ENCODE peak calls at places on chromosomes 1 and 21, in seven cellular contexts. One of them, this sample, is unnamed.

GRCh38 chr1:23097316-23097715 is 71.3 kb downstream of the LUZP1 start:
- DNase-seq in astrocyte: no peak
- DNase-seq in spleen: no peak
- DNase-seq in prostate gland: no peak
- DNase-seq in GM10248: no peak
- DNase-seq in tibial nerve: no peak
- DNase-seq in type B pancreatic cell: no peak
- DNase-seq in this sample: no peak

GRCh38 chr1:52045236-52045635 is 9.8 kb downstream of the TXNDC12 start:
- DNase-seq in tibial nerve: no peak
- DNase-seq in spleen: no peak
- DNase-seq in prostate gland: no peak
- DNase-seq in astrocyte: no peak
- DNase-seq in GM10248: no peak
- DNase-seq in type B pancreatic cell: no peak
- DNase-seq in this sample: no peak

GRCh38 chr1:15058261-15058660 is 95.3 kb upstream of the TMEM51 start:
- DNase-seq in tibial nerve: no peak
- DNase-seq in prostate gland: no peak
- DNase-seq in spleen: no peak
- DNase-seq in astrocyte: no peak
- DNase-seq in type B pancreatic cell: no peak
- DNase-seq in GM10248: no peak
- DNase-seq in this sample: no peak

GRCh38 chr21:42830456-42831455 is 48.6 kb downstream of the WDR4 start:
- DNase-seq in astrocyte: no peak
- DNase-seq in prostate gland: no peak
- DNase-seq in tibial nerve: no peak
- DNase-seq in spleen: peak; percentile 69
- DNase-seq in type B pancreatic cell: peak; percentile 45
- DNase-seq in GM10248: no peak
- DNase-seq in this sample: no peak

GRCh38 chr1:67791686-67792475 is 41.4 kb downstream of the GNG12 start:
- DNase-seq in spleen: no peak
- DNase-seq in GM10248: no peak
- DNase-seq in type B pancreatic cell: no peak
- DNase-seq in tibial nerve: no peak
- DNase-seq in prostate gland: no peak
- DNase-seq in astrocyte: peak; percentile 97
- DNase-seq in this sample: peak; percentile 66

GRCh38 chr21:20031807-20032206 is 966.4 kb upstream of the NCAM2 start:
- DNase-seq in spleen: no peak
- DNase-seq in GM10248: no peak
- DNase-seq in type B pancreatic cell: no peak
- DNase-seq in tibial nerve: no peak
- DNase-seq in prostate gland: no peak
- DNase-seq in astrocyte: no peak
- DNase-seq in this sample: no peak

GRCh38 chr1:48182441-48182840 is 40.1 kb upstream of the SLC5A9 start:
- DNase-seq in GM10248: no peak
- DNase-seq in prostate gland: no peak
- DNase-seq in spleen: no peak
- DNase-seq in astrocyte: no peak
- DNase-seq in tibial nerve: no peak
- DNase-seq in type B pancreatic cell: no peak
- DNase-seq in this sample: no peak

GRCh38 chr1:61081135-61081636 is 1.2 kb upstream of the NFIA start:
- DNase-seq in spleen: no peak
- DNase-seq in GM10248: no peak
- DNase-seq in tibial nerve: no peak
- DNase-seq in type B pancreatic cell: no peak
- DNase-seq in astrocyte: no peak
- DNase-seq in prostate gland: no peak
- DNase-seq in this sample: no peak

GRCh38 chr21:41477641-41478318 is 30.2 kb downstream of the TMPRSS2 start:
- DNase-seq in type B pancreatic cell: no peak
- DNase-seq in tibial nerve: no peak
- DNase-seq in GM10248: no peak
- DNase-seq in astrocyte: peak; percentile 18
- DNase-seq in prostate gland: no peak
- DNase-seq in spleen: peak; percentile 41
- DNase-seq in this sample: no peak

GRCh38 chr1:57307382-57307781 is 116.5 kb downstream of the DAB1 start:
- DNase-seq in tibial nerve: no peak
- DNase-seq in astrocyte: no peak
- DNase-seq in spleen: no peak
- DNase-seq in prostate gland: no peak
- DNase-seq in type B pancreatic cell: no peak
- DNase-seq in GM10248: peak; percentile 10
- DNase-seq in this sample: no peak

GRCh38 chr21:38343691-38344090 is 86.9 kb downstream of the KCNJ15 start:
- DNase-seq in type B pancreatic cell: no peak
- DNase-seq in astrocyte: peak; percentile 79
- DNase-seq in tibial nerve: no peak
- DNase-seq in spleen: no peak
- DNase-seq in GM10248: no peak
- DNase-seq in prostate gland: peak; percentile 83
- DNase-seq in this sample: no peak

GRCh38 chr1:154182342-154183044 is 9.4 kb downstream of the TPM3 start:
- DNase-seq in spleen: peak; percentile 96
- DNase-seq in type B pancreatic cell: peak; percentile 70
- DNase-seq in GM10248: peak; percentile 83
- DNase-seq in tibial nerve: peak; percentile 31
- DNase-seq in prostate gland: peak; percentile 40
- DNase-seq in astrocyte: peak; percentile 81
- DNase-seq in this sample: peak; percentile 78
- TF ChIP-seq CTCF in spleen: no peak
- TF ChIP-seq CTCF in type B pancreatic cell: no peak
- TF ChIP-seq CTCF in GM10248: no peak
- TF ChIP-seq CTCF in tibial nerve: no peak
- TF ChIP-seq CTCF in prostate gland: no peak
- TF ChIP-seq CTCF in astrocyte: no peak
- TF ChIP-seq CTCF in this sample: no peak

DNA sequence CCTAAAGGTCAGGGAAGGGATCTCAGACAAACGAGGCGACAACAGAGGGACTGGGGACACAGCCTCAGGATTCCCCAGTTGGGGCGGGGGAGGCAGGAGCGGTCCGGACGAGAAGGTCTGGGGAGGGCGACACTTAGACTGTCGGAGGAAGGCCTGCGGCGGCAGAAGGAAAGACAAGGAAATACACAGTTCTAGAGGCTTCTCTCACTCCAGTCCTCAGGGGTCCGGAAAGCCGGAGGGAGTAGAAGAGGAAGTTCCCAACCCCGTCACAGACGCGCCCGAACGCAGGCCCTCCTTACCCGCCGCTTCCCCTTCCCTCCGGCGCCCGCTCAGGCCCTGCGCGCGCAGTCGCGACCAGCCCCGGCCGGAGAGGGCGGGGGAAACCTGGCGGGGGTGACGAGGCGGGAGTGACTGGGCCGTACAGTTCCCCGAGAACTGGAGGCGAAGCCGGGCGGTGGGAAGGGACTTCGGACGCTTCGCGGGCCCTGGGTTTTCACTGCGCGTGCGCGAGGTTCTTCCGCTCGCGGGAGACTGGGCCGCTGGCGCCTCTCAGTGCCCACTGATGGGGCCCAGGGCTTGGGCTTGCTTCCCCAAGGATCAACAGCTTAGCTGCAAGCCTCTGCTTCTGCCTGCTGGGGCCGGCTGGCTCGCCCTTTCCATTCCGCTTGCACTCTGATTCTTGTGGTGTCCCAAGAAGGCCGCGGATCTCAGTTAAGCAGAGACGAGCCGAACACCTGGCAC is at the start of gene IPP:
- DNase-seq in prostate gland: peak; percentile 96
- DNase-seq in astrocyte: peak; percentile 89
- DNase-seq in tibial nerve: peak; percentile 88
- DNase-seq in type B pancreatic cell: peak; percentile 97
- DNase-seq in spleen: peak; percentile 100
- DNase-seq in GM10248: peak; percentile 99
- DNase-seq in this sample: peak; percentile 96
- TF ChIP-seq CTCF in prostate gland: peak; percentile 47
- TF ChIP-seq CTCF in astrocyte: no peak
- TF ChIP-seq CTCF in tibial nerve: peak; percentile 38
- TF ChIP-seq CTCF in type B pancreatic cell: no peak
- TF ChIP-seq CTCF in spleen: no peak
- TF ChIP-seq CTCF in GM10248: peak; percentile 74
- TF ChIP-seq CTCF in this sample: peak; percentile 38

DNA sequence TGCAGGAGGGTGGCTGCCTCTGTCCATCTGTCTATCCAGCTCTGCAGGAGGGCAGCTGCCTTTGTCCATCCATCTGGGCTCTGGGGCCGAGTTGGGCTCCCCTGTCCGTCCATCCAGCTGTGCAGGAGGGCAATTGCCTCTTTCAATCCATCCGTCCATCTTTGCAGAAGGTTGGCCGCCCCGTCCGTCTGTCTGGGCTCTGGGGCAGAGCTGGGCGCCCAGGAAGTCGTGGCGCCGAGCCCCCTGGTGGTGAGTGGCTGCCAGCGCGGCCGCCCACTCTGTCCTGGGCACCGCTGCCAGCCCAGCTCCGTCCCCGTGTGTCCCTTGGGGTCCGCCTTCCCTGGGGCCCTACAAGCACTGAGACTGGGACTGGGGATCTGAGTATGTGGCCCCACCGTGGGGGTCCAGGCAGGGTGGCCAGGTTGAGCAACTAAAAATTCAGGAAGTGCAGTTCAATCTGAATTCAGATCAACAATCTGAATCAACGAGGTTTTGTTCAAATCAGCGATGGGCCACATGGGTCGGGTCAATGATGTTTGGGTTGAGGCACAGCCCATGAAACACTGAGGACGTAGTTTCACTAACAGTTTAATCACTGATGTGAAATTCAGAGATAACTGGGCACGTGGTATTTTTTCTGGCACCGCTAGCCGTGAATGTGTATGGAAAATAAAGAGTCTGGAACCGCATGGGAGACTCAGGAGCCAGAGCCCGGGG is 99.1 kb upstream of the ACTRT2 start:
- DNase-seq in astrocyte: no peak
- DNase-seq in prostate gland: no peak
- DNase-seq in type B pancreatic cell: no peak
- DNase-seq in GM10248: no peak
- DNase-seq in spleen: no peak
- DNase-seq in tibial nerve: no peak
- DNase-seq in this sample: no peak
- TF ChIP-seq CTCF in astrocyte: no peak
- TF ChIP-seq CTCF in prostate gland: peak; percentile 62
- TF ChIP-seq CTCF in type B pancreatic cell: peak; percentile 50
- TF ChIP-seq CTCF in GM10248: no peak
- TF ChIP-seq CTCF in spleen: peak; percentile 46
- TF ChIP-seq CTCF in tibial nerve: peak; percentile 38
- TF ChIP-seq CTCF in this sample: peak; percentile 23

GRCh38 chr1:203089651-203090045 is 3.8 kb upstream of the MYOG start:
- DNase-seq in type B pancreatic cell: peak; percentile 61
- DNase-seq in prostate gland: no peak
- DNase-seq in GM10248: no peak
- DNase-seq in spleen: no peak
- DNase-seq in astrocyte: no peak
- DNase-seq in tibial nerve: no peak
- DNase-seq in this sample: no peak
- TF ChIP-seq CTCF in type B pancreatic cell: no peak
- TF ChIP-seq CTCF in prostate gland: no peak
- TF ChIP-seq CTCF in GM10248: no peak
- TF ChIP-seq CTCF in spleen: no peak
- TF ChIP-seq CTCF in astrocyte: no peak
- TF ChIP-seq CTCF in tibial nerve: no peak
- TF ChIP-seq CTCF in this sample: no peak

DNA sequence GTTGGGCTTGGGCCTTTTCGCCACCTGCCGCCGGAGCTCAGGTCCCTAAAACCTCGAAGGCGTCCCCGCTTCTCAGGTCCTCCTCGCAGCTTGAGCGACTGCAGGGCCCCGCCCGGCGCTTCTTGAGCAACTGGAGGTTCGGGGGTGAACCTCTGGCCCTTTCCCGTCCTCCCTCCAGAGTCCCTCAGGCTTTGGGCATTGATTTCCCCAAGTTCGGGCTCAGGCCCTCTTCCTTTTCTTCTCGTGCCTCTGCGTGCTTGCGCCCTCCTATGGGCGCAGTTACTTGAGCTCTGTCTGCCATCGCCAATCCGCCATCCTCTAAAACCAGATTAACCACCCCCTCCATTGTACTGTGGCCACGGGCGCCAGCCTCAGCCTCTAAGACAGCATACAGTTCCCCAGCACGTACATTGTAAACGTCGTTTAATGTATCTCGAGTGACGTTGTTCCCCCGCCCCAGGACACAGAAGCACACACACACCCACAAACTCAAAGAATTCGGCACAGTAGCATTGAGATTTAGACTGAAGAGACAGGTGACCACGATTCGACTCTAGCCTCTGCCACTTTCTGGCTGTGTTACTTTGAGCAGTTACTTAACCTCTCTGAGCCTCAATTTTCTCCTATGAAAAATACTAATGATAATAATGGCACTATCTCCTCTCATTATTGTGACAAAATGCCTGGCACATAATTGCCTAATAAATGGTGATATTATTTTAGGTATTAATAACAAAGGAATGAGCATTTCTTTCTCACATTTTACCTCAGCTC is 22.6 kb downstream of the BTG2 start:
- DNase-seq in type B pancreatic cell: no peak
- DNase-seq in GM10248: peak; percentile 70
- DNase-seq in prostate gland: peak; percentile 75
- DNase-seq in spleen: no peak
- DNase-seq in tibial nerve: peak; percentile 55
- DNase-seq in astrocyte: peak; percentile 50
- DNase-seq in this sample: peak; percentile 68
- TF ChIP-seq CTCF in type B pancreatic cell: peak; percentile 56
- TF ChIP-seq CTCF in GM10248: peak; percentile 65
- TF ChIP-seq CTCF in prostate gland: peak; percentile 40
- TF ChIP-seq CTCF in spleen: peak; percentile 39
- TF ChIP-seq CTCF in tibial nerve: peak; percentile 59
- TF ChIP-seq CTCF in astrocyte: no peak
- TF ChIP-seq CTCF in this sample: peak; percentile 36